ENCODE peak calls at places on chromosomes 4 and X, in nine cellular contexts. One of them, this sample, is unnamed.

GRCh38 chr4:80097395-80098177 is 24.6 kb upstream of the ANTXR2 start:
- DNase-seq in stimulated activated CD4-positive, alpha-beta T cell treated with anti-CD3 and anti-CD28 coated beads, Interleukin-4, amount 100 ng/mL, for 48 hours: no peak
- DNase-seq in ovary: no peak
- DNase-seq in cardiac muscle cell: peak
- DNase-seq in activated CD8-positive, alpha-beta memory T cell treated with anti-CD3 and anti-CD28 coated beads, Interleukin-2, amount 50 U/mL, for 48 hours: no peak
- DNase-seq in head of caudate nucleus: no peak
- DNase-seq in small intestine: no peak
- DNase-seq in left ventricle myocardium inferior: peak
- DNase-seq in stimulated activated CD8-positive, alpha-beta memory T cell treated with anti-CD3 and anti-CD28 coated beads, Interleukin-7, amount 100 ng/mL, for 1 hour: no peak
- DNase-seq in this sample: no peak

GRCh38 chr4:32207456-32207855 is 1487.3 kb downstream of the PCDH7 start:
- DNase-seq in ovary: no peak
- DNase-seq in stimulated activated CD4-positive, alpha-beta T cell treated with anti-CD3 and anti-CD28 coated beads, Interleukin-4, amount 100 ng/mL, for 48 hours: no peak
- DNase-seq in activated CD8-positive, alpha-beta memory T cell treated with anti-CD3 and anti-CD28 coated beads, Interleukin-2, amount 50 U/mL, for 48 hours: no peak
- DNase-seq in small intestine: no peak
- DNase-seq in left ventricle myocardium inferior: no peak
- DNase-seq in head of caudate nucleus: no peak
- DNase-seq in stimulated activated CD8-positive, alpha-beta memory T cell treated with anti-CD3 and anti-CD28 coated beads, Interleukin-7, amount 100 ng/mL, for 1 hour: no peak
- DNase-seq in cardiac muscle cell: no peak
- DNase-seq in this sample: no peak

GRCh38 chr4:115687356-115687755 is 573.9 kb upstream of the NDST4 start:
- DNase-seq in ovary: no peak
- DNase-seq in stimulated activated CD4-positive, alpha-beta T cell treated with anti-CD3 and anti-CD28 coated beads, Interleukin-4, amount 100 ng/mL, for 48 hours: no peak
- DNase-seq in left ventricle myocardium inferior: no peak
- DNase-seq in head of caudate nucleus: no peak
- DNase-seq in small intestine: no peak
- DNase-seq in cardiac muscle cell: no peak
- DNase-seq in activated CD8-positive, alpha-beta memory T cell treated with anti-CD3 and anti-CD28 coated beads, Interleukin-2, amount 50 U/mL, for 48 hours: no peak
- DNase-seq in stimulated activated CD8-positive, alpha-beta memory T cell treated with anti-CD3 and anti-CD28 coated beads, Interleukin-7, amount 100 ng/mL, for 1 hour: no peak
- DNase-seq in this sample: no peak

GRCh38 chr4:3529363-3529762 is 2.9 kb downstream of the LRPAP1 start:
- DNase-seq in ovary: no peak
- DNase-seq in stimulated activated CD8-positive, alpha-beta memory T cell treated with anti-CD3 and anti-CD28 coated beads, Interleukin-7, amount 100 ng/mL, for 1 hour: no peak
- DNase-seq in cardiac muscle cell: peak
- DNase-seq in left ventricle myocardium inferior: peak
- DNase-seq in activated CD8-positive, alpha-beta memory T cell treated with anti-CD3 and anti-CD28 coated beads, Interleukin-2, amount 50 U/mL, for 48 hours: no peak
- DNase-seq in small intestine: no peak
- DNase-seq in stimulated activated CD4-positive, alpha-beta T cell treated with anti-CD3 and anti-CD28 coated beads, Interleukin-4, amount 100 ng/mL, for 48 hours: no peak
- DNase-seq in head of caudate nucleus: peak
- DNase-seq in this sample: no peak

GRCh38 chrX:154313147-154313546 is 17.6 kb downstream of the TKTL1 start:
- DNase-seq in left ventricle myocardium inferior: no peak
- DNase-seq in ovary: no peak
- DNase-seq in small intestine: no peak
- DNase-seq in activated CD8-positive, alpha-beta memory T cell treated with anti-CD3 and anti-CD28 coated beads, Interleukin-2, amount 50 U/mL, for 48 hours: no peak
- DNase-seq in head of caudate nucleus: no peak
- DNase-seq in stimulated activated CD8-positive, alpha-beta memory T cell treated with anti-CD3 and anti-CD28 coated beads, Interleukin-7, amount 100 ng/mL, for 1 hour: no peak
- DNase-seq in stimulated activated CD4-positive, alpha-beta T cell treated with anti-CD3 and anti-CD28 coated beads, Interleukin-4, amount 100 ng/mL, for 48 hours: no peak
- DNase-seq in cardiac muscle cell: no peak
- DNase-seq in this sample: no peak

GRCh38 chrX:73448379-73448778 is 1.5 kb downstream of the CDX4 start:
- DNase-seq in stimulated activated CD8-positive, alpha-beta memory T cell treated with anti-CD3 and anti-CD28 coated beads, Interleukin-7, amount 100 ng/mL, for 1 hour: no peak
- DNase-seq in head of caudate nucleus: no peak
- DNase-seq in cardiac muscle cell: no peak
- DNase-seq in ovary: no peak
- DNase-seq in left ventricle myocardium inferior: no peak
- DNase-seq in stimulated activated CD4-positive, alpha-beta T cell treated with anti-CD3 and anti-CD28 coated beads, Interleukin-4, amount 100 ng/mL, for 48 hours: no peak
- DNase-seq in activated CD8-positive, alpha-beta memory T cell treated with anti-CD3 and anti-CD28 coated beads, Interleukin-2, amount 50 U/mL, for 48 hours: peak
- DNase-seq in small intestine: no peak
- DNase-seq in this sample: no peak

GRCh38 chr4:183417356-183417755 is 27.1 kb upstream of the CDKN2AIP start:
- DNase-seq in stimulated activated CD8-positive, alpha-beta memory T cell treated with anti-CD3 and anti-CD28 coated beads, Interleukin-7, amount 100 ng/mL, for 1 hour: no peak
- DNase-seq in stimulated activated CD4-positive, alpha-beta T cell treated with anti-CD3 and anti-CD28 coated beads, Interleukin-4, amount 100 ng/mL, for 48 hours: no peak
- DNase-seq in activated CD8-positive, alpha-beta memory T cell treated with anti-CD3 and anti-CD28 coated beads, Interleukin-2, amount 50 U/mL, for 48 hours: no peak
- DNase-seq in small intestine: no peak
- DNase-seq in left ventricle myocardium inferior: no peak
- DNase-seq in ovary: no peak
- DNase-seq in cardiac muscle cell: no peak
- DNase-seq in head of caudate nucleus: no peak
- DNase-seq in this sample: no peak

GRCh38 chr4:48360285-48360965 is 19.1 kb downstream of the SLAIN2 start:
- DNase-seq in cardiac muscle cell: peak
- DNase-seq in small intestine: no peak
- DNase-seq in head of caudate nucleus: no peak
- DNase-seq in left ventricle myocardium inferior: no peak
- DNase-seq in stimulated activated CD4-positive, alpha-beta T cell treated with anti-CD3 and anti-CD28 coated beads, Interleukin-4, amount 100 ng/mL, for 48 hours: no peak
- DNase-seq in activated CD8-positive, alpha-beta memory T cell treated with anti-CD3 and anti-CD28 coated beads, Interleukin-2, amount 50 U/mL, for 48 hours: no peak
- DNase-seq in stimulated activated CD8-positive, alpha-beta memory T cell treated with anti-CD3 and anti-CD28 coated beads, Interleukin-7, amount 100 ng/mL, for 1 hour: no peak
- DNase-seq in ovary: no peak
- DNase-seq in this sample: no peak

GRCh38 chrX:31260351-31260750 is 188.5 kb upstream of the FTHL17 start:
- DNase-seq in stimulated activated CD8-positive, alpha-beta memory T cell treated with anti-CD3 and anti-CD28 coated beads, Interleukin-7, amount 100 ng/mL, for 1 hour: no peak
- DNase-seq in left ventricle myocardium inferior: no peak
- DNase-seq in stimulated activated CD4-positive, alpha-beta T cell treated with anti-CD3 and anti-CD28 coated beads, Interleukin-4, amount 100 ng/mL, for 48 hours: no peak
- DNase-seq in head of caudate nucleus: no peak
- DNase-seq in ovary: no peak
- DNase-seq in small intestine: no peak
- DNase-seq in cardiac muscle cell: peak
- DNase-seq in activated CD8-positive, alpha-beta memory T cell treated with anti-CD3 and anti-CD28 coated beads, Interleukin-2, amount 50 U/mL, for 48 hours: no peak
- DNase-seq in this sample: no peak

GRCh38 chrX:142613403-142613802 is 408.3 kb upstream of the MAGEC2 start:
- DNase-seq in left ventricle myocardium inferior: no peak
- DNase-seq in stimulated activated CD8-positive, alpha-beta memory T cell treated with anti-CD3 and anti-CD28 coated beads, Interleukin-7, amount 100 ng/mL, for 1 hour: no peak
- DNase-seq in activated CD8-positive, alpha-beta memory T cell treated with anti-CD3 and anti-CD28 coated beads, Interleukin-2, amount 50 U/mL, for 48 hours: no peak
- DNase-seq in cardiac muscle cell: no peak
- DNase-seq in small intestine: no peak
- DNase-seq in ovary: no peak
- DNase-seq in stimulated activated CD4-positive, alpha-beta T cell treated with anti-CD3 and anti-CD28 coated beads, Interleukin-4, amount 100 ng/mL, for 48 hours: no peak
- DNase-seq in head of caudate nucleus: no peak
- DNase-seq in this sample: no peak

GRCh38 chr4:85498068-85498733 is 23.3 kb downstream of the ARHGAP24 start:
- DNase-seq in left ventricle myocardium inferior: peak
- DNase-seq in stimulated activated CD8-positive, alpha-beta memory T cell treated with anti-CD3 and anti-CD28 coated beads, Interleukin-7, amount 100 ng/mL, for 1 hour: no peak
- DNase-seq in cardiac muscle cell: peak
- DNase-seq in stimulated activated CD4-positive, alpha-beta T cell treated with anti-CD3 and anti-CD28 coated beads, Interleukin-4, amount 100 ng/mL, for 48 hours: no peak
- DNase-seq in activated CD8-positive, alpha-beta memory T cell treated with anti-CD3 and anti-CD28 coated beads, Interleukin-2, amount 50 U/mL, for 48 hours: no peak
- DNase-seq in small intestine: peak
- DNase-seq in head of caudate nucleus: peak
- DNase-seq in ovary: no peak
- DNase-seq in this sample: no peak

GRCh38 chr4:87052615-87053014 is 117.8 kb downstream of the AFF1 start:
- DNase-seq in stimulated activated CD4-positive, alpha-beta T cell treated with anti-CD3 and anti-CD28 coated beads, Interleukin-4, amount 100 ng/mL, for 48 hours: no peak
- DNase-seq in small intestine: no peak
- DNase-seq in stimulated activated CD8-positive, alpha-beta memory T cell treated with anti-CD3 and anti-CD28 coated beads, Interleukin-7, amount 100 ng/mL, for 1 hour: no peak
- DNase-seq in ovary: no peak
- DNase-seq in left ventricle myocardium inferior: no peak
- DNase-seq in activated CD8-positive, alpha-beta memory T cell treated with anti-CD3 and anti-CD28 coated beads, Interleukin-2, amount 50 U/mL, for 48 hours: no peak
- DNase-seq in head of caudate nucleus: no peak
- DNase-seq in cardiac muscle cell: no peak
- DNase-seq in this sample: no peak

GRCh38 chr4:3062466-3062865 is 11.9 kb downstream of the HTT-AS start:
- DNase-seq in stimulated activated CD4-positive, alpha-beta T cell treated with anti-CD3 and anti-CD28 coated beads, Interleukin-4, amount 100 ng/mL, for 48 hours: no peak
- DNase-seq in left ventricle myocardium inferior: no peak
- DNase-seq in head of caudate nucleus: no peak
- DNase-seq in small intestine: no peak
- DNase-seq in activated CD8-positive, alpha-beta memory T cell treated with anti-CD3 and anti-CD28 coated beads, Interleukin-2, amount 50 U/mL, for 48 hours: no peak
- DNase-seq in ovary: no peak
- DNase-seq in stimulated activated CD8-positive, alpha-beta memory T cell treated with anti-CD3 and anti-CD28 coated beads, Interleukin-7, amount 100 ng/mL, for 1 hour: no peak
- DNase-seq in cardiac muscle cell: peak
- DNase-seq in this sample: no peak

GRCh38 chr4:16843831-16844508 is 54.5 kb downstream of the LDB2 start:
- DNase-seq in head of caudate nucleus: no peak
- DNase-seq in stimulated activated CD4-positive, alpha-beta T cell treated with anti-CD3 and anti-CD28 coated beads, Interleukin-4, amount 100 ng/mL, for 48 hours: no peak
- DNase-seq in activated CD8-positive, alpha-beta memory T cell treated with anti-CD3 and anti-CD28 coated beads, Interleukin-2, amount 50 U/mL, for 48 hours: no peak
- DNase-seq in left ventricle myocardium inferior: no peak
- DNase-seq in small intestine: no peak
- DNase-seq in ovary: no peak
- DNase-seq in stimulated activated CD8-positive, alpha-beta memory T cell treated with anti-CD3 and anti-CD28 coated beads, Interleukin-7, amount 100 ng/mL, for 1 hour: no peak
- DNase-seq in cardiac muscle cell: peak
- DNase-seq in this sample: peak

GRCh38 chr4:128782076-128782715 is 27.3 kb upstream of the JADE1 start:
- DNase-seq in left ventricle myocardium inferior: peak
- DNase-seq in stimulated activated CD4-positive, alpha-beta T cell treated with anti-CD3 and anti-CD28 coated beads, Interleukin-4, amount 100 ng/mL, for 48 hours: no peak
- DNase-seq in small intestine: peak
- DNase-seq in activated CD8-positive, alpha-beta memory T cell treated with anti-CD3 and anti-CD28 coated beads, Interleukin-2, amount 50 U/mL, for 48 hours: no peak
- DNase-seq in cardiac muscle cell: no peak
- DNase-seq in head of caudate nucleus: peak
- DNase-seq in stimulated activated CD8-positive, alpha-beta memory T cell treated with anti-CD3 and anti-CD28 coated beads, Interleukin-7, amount 100 ng/mL, for 1 hour: peak
- DNase-seq in ovary: no peak
- DNase-seq in this sample: peak

GRCh38 chr4:6840062-6840976 is 57.8 kb downstream of the KIAA0232 start:
- DNase-seq in stimulated activated CD4-positive, alpha-beta T cell treated with anti-CD3 and anti-CD28 coated beads, Interleukin-4, amount 100 ng/mL, for 48 hours: no peak
- DNase-seq in head of caudate nucleus: peak
- DNase-seq in cardiac muscle cell: peak
- DNase-seq in left ventricle myocardium inferior: no peak
- DNase-seq in ovary: no peak
- DNase-seq in small intestine: peak
- DNase-seq in activated CD8-positive, alpha-beta memory T cell treated with anti-CD3 and anti-CD28 coated beads, Interleukin-2, amount 50 U/mL, for 48 hours: no peak
- DNase-seq in stimulated activated CD8-positive, alpha-beta memory T cell treated with anti-CD3 and anti-CD28 coated beads, Interleukin-7, amount 100 ng/mL, for 1 hour: no peak
- DNase-seq in this sample: peak

GRCh38 chr4:15402146-15402545 is 25.7 kb upstream of the C1QTNF7 start:
- DNase-seq in small intestine: no peak
- DNase-seq in left ventricle myocardium inferior: no peak
- DNase-seq in cardiac muscle cell: peak
- DNase-seq in stimulated activated CD8-positive, alpha-beta memory T cell treated with anti-CD3 and anti-CD28 coated beads, Interleukin-7, amount 100 ng/mL, for 1 hour: no peak
- DNase-seq in ovary: no peak
- DNase-seq in stimulated activated CD4-positive, alpha-beta T cell treated with anti-CD3 and anti-CD28 coated beads, Interleukin-4, amount 100 ng/mL, for 48 hours: no peak
- DNase-seq in activated CD8-positive, alpha-beta memory T cell treated with anti-CD3 and anti-CD28 coated beads, Interleukin-2, amount 50 U/mL, for 48 hours: no peak
- DNase-seq in head of caudate nucleus: no peak
- DNase-seq in this sample: no peak

GRCh38 chrX:19372170-19373033 is 28.7 kb downstream of the PDHA1 start:
- DNase-seq in cardiac muscle cell: peak
- DNase-seq in activated CD8-positive, alpha-beta memory T cell treated with anti-CD3 and anti-CD28 coated beads, Interleukin-2, amount 50 U/mL, for 48 hours: peak
- DNase-seq in left ventricle myocardium inferior: peak
- DNase-seq in stimulated activated CD4-positive, alpha-beta T cell treated with anti-CD3 and anti-CD28 coated beads, Interleukin-4, amount 100 ng/mL, for 48 hours: peak
- DNase-seq in ovary: peak
- DNase-seq in stimulated activated CD8-positive, alpha-beta memory T cell treated with anti-CD3 and anti-CD28 coated beads, Interleukin-7, amount 100 ng/mL, for 1 hour: peak
- DNase-seq in head of caudate nucleus: peak
- DNase-seq in small intestine: peak
- DNase-seq in this sample: peak

GRCh38 chr4:175514174-175514573 is 297.9 kb downstream of the GPM6A start:
- DNase-seq in small intestine: no peak
- DNase-seq in stimulated activated CD8-positive, alpha-beta memory T cell treated with anti-CD3 and anti-CD28 coated beads, Interleukin-7, amount 100 ng/mL, for 1 hour: no peak
- DNase-seq in stimulated activated CD4-positive, alpha-beta T cell treated with anti-CD3 and anti-CD28 coated beads, Interleukin-4, amount 100 ng/mL, for 48 hours: no peak
- DNase-seq in cardiac muscle cell: no peak
- DNase-seq in left ventricle myocardium inferior: no peak
- DNase-seq in activated CD8-positive, alpha-beta memory T cell treated with anti-CD3 and anti-CD28 coated beads, Interleukin-2, amount 50 U/mL, for 48 hours: no peak
- DNase-seq in ovary: no peak
- DNase-seq in head of caudate nucleus: no peak
- DNase-seq in this sample: no peak

GRCh38 chrX:106875151-106875550 is 28.0 kb downstream of the RIPPLY1 start:
- DNase-seq in stimulated activated CD8-positive, alpha-beta memory T cell treated with anti-CD3 and anti-CD28 coated beads, Interleukin-7, amount 100 ng/mL, for 1 hour: no peak
- DNase-seq in head of caudate nucleus: no peak
- DNase-seq in activated CD8-positive, alpha-beta memory T cell treated with anti-CD3 and anti-CD28 coated beads, Interleukin-2, amount 50 U/mL, for 48 hours: no peak
- DNase-seq in stimulated activated CD4-positive, alpha-beta T cell treated with anti-CD3 and anti-CD28 coated beads, Interleukin-4, amount 100 ng/mL, for 48 hours: no peak
- DNase-seq in ovary: no peak
- DNase-seq in cardiac muscle cell: no peak
- DNase-seq in left ventricle myocardium inferior: no peak
- DNase-seq in small intestine: no peak
- DNase-seq in this sample: no peak

GRCh38 chrX:39836802-39837420 is 260.8 kb downstream of the BCOR start:
- DNase-seq in head of caudate nucleus: no peak
- DNase-seq in stimulated activated CD8-positive, alpha-beta memory T cell treated with anti-CD3 and anti-CD28 coated beads, Interleukin-7, amount 100 ng/mL, for 1 hour: no peak
- DNase-seq in stimulated activated CD4-positive, alpha-beta T cell treated with anti-CD3 and anti-CD28 coated beads, Interleukin-4, amount 100 ng/mL, for 48 hours: no peak
- DNase-seq in left ventricle myocardium inferior: no peak
- DNase-seq in activated CD8-positive, alpha-beta memory T cell treated with anti-CD3 and anti-CD28 coated beads, Interleukin-2, amount 50 U/mL, for 48 hours: no peak
- DNase-seq in cardiac muscle cell: no peak
- DNase-seq in ovary: no peak
- DNase-seq in small intestine: no peak
- DNase-seq in this sample: no peak

GRCh38 chr4:83629945-83630684 is 94.2 kb downstream of the GPAT3 start:
- DNase-seq in small intestine: peak
- DNase-seq in head of caudate nucleus: no peak
- DNase-seq in left ventricle myocardium inferior: peak
- DNase-seq in stimulated activated CD8-positive, alpha-beta memory T cell treated with anti-CD3 and anti-CD28 coated beads, Interleukin-7, amount 100 ng/mL, for 1 hour: no peak
- DNase-seq in ovary: no peak
- DNase-seq in cardiac muscle cell: peak
- DNase-seq in activated CD8-positive, alpha-beta memory T cell treated with anti-CD3 and anti-CD28 coated beads, Interleukin-2, amount 50 U/mL, for 48 hours: no peak
- DNase-seq in stimulated activated CD4-positive, alpha-beta T cell treated with anti-CD3 and anti-CD28 coated beads, Interleukin-4, amount 100 ng/mL, for 48 hours: no peak
- DNase-seq in this sample: no peak

GRCh38 chr4:47551682-47552081 is 66.6 kb downstream of the ATP10D start:
- DNase-seq in stimulated activated CD8-positive, alpha-beta memory T cell treated with anti-CD3 and anti-CD28 coated beads, Interleukin-7, amount 100 ng/mL, for 1 hour: no peak
- DNase-seq in small intestine: no peak
- DNase-seq in stimulated activated CD4-positive, alpha-beta T cell treated with anti-CD3 and anti-CD28 coated beads, Interleukin-4, amount 100 ng/mL, for 48 hours: no peak
- DNase-seq in head of caudate nucleus: no peak
- DNase-seq in ovary: no peak
- DNase-seq in activated CD8-positive, alpha-beta memory T cell treated with anti-CD3 and anti-CD28 coated beads, Interleukin-2, amount 50 U/mL, for 48 hours: no peak
- DNase-seq in cardiac muscle cell: no peak
- DNase-seq in left ventricle myocardium inferior: no peak
- DNase-seq in this sample: no peak

GRCh38 chr4:8886625-8887406 is 15.2 kb upstream of the HMX1 start:
- DNase-seq in cardiac muscle cell: no peak
- DNase-seq in small intestine: no peak
- DNase-seq in left ventricle myocardium inferior: no peak
- DNase-seq in stimulated activated CD8-positive, alpha-beta memory T cell treated with anti-CD3 and anti-CD28 coated beads, Interleukin-7, amount 100 ng/mL, for 1 hour: no peak
- DNase-seq in ovary: no peak
- DNase-seq in head of caudate nucleus: no peak
- DNase-seq in activated CD8-positive, alpha-beta memory T cell treated with anti-CD3 and anti-CD28 coated beads, Interleukin-2, amount 50 U/mL, for 48 hours: no peak
- DNase-seq in stimulated activated CD4-positive, alpha-beta T cell treated with anti-CD3 and anti-CD28 coated beads, Interleukin-4, amount 100 ng/mL, for 48 hours: no peak
- DNase-seq in this sample: no peak

This sample was measured in HepG2.